ENCODE peak calls at places on chromosomes 4 and X, in six cellular contexts. L is EL, J is HCT116, D is SW480, M is ecto neural progenitor cell, K is upper lobe of right lung. X is an unnamed sample.

GRCh38 chrX:68112321-68112720 is 321.0 kb downstream of the OPHN1 start:
- DNase-seq in K (no peak), L (no peak), J (no peak), M (no peak), D (peak), X (no peak)

GRCh38 chr4:106210021-106210420 is 106.0 kb downstream of the TBCK start:
- DNase-seq in M (no peak), K (no peak), J (no peak), L (no peak), D (no peak), X (no peak)

GRCh38 chr4:183099537-183100297 is 660 bp downstream of the WWC2 start:
- DNase-seq in L (peak), D (peak), M (peak), J (no peak), K (peak), X (peak)

GRCh38 chr4:38950159-38950558 is 82.0 kb downstream of the TMEM156 start:
- DNase-seq in L (no peak), D (no peak), K (no peak), J (no peak), M (no peak), X (peak)

GRCh38 chr4:159024828-159025227 is 78.1 kb upstream of the RAPGEF2 start:
- DNase-seq in K (no peak), J (no peak), M (no peak), D (no peak), L (no peak), X (no peak)

GRCh38 chr4:4519296-4519898 is 22.5 kb downstream of the STX18 start:
- DNase-seq in J (peak), K (no peak), L (peak), M (no peak), D (peak), X (peak)

GRCh38 chrX:56281789-56282188 is 49.6 kb downstream of the KLF8 start:
- DNase-seq in D (peak), M (no peak), K (no peak), L (peak), J (peak), X (peak)

GRCh38 chr4:46254788-46255187 is 130.9 kb upstream of the GABRG1 start:
- DNase-seq in M (no peak), L (no peak), D (no peak), J (no peak), K (no peak), X (no peak)

GRCh38 chr4:158162637-158163036 is 10.2 kb downstream of the GASK1B start:
- DNase-seq in M (no peak), J (no peak), D (no peak), K (no peak), L (no peak), X (no peak)

GRCh38 chr4:112765317-112765989 is 128.5 kb downstream of the LARP7 start:
- DNase-seq in L (peak), J (peak), K (no peak), M (no peak), D (peak), X (peak)

GRCh38 chrX:84240848-84241565 is 53.0 kb upstream of the RPS6KA6 start:
- DNase-seq in M (no peak), L (peak), K (no peak), D (no peak), J (no peak), X (no peak)

GRCh38 chrX:136130931-136131843 is 16.1 kb upstream of the FHL1 start:
- DNase-seq in K (no peak), J (peak), M (no peak), L (peak), D (peak), X (peak)

GRCh38 chr4:120052840-120053239 is 13.8 kb downstream of the MAD2L1 start:
- DNase-seq in M (no peak), L (peak), J (no peak), K (no peak), D (no peak), X (peak)